ENCODE peak calls at places on chromosomes 7 and 10, in five cellular contexts. P, C, J, A and D are unnamed samples.

GRCh38 chr10:2925631-2926030 is 141.7 kb upstream of the PFKP start:
- DNase-seq in P (no peak), C (no peak), J (no peak), A (peak), D (no peak)

GRCh38 chr7:137441451-137441850 is 97.9 kb upstream of the PTN start:
- DNase-seq in P (no peak), C (no peak), J (no peak), A (no peak), D (no peak)

GRCh38 chr10:79140083-79140793 is 71.5 kb downstream of the ZMIZ1 start:
- DNase-seq in P (no peak), C (no peak), J (no peak), A (no peak), D (no peak)

GRCh38 chr7:94458041-94458440 is 51.6 kb upstream of the CASD1 start:
- DNase-seq in P (no peak), C (no peak), J (no peak), A (no peak), D (no peak)

GRCh38 chr10:32960022-32960421 is 2.0 kb upstream of the ITGB1 start:
- DNase-seq in P (no peak), C (no peak), J (no peak), A (no peak), D (no peak)

GRCh38 chr10:4240641-4241197 is 455.7 kb upstream of the KLF6 start:
- DNase-seq in P (no peak), C (no peak), J (no peak), A (no peak), D (no peak)

GRCh38 chr10:113080621-113081229 is 130.7 kb downstream of the TCF7L2 start:
- DNase-seq in P (no peak), C (no peak), J (no peak), A (no peak), D (no peak)

GRCh38 chr10:50431791-50432190 is 180.5 kb upstream of the ASAH2 start:
- DNase-seq in P (peak), C (no peak), J (no peak), A (no peak), D (no peak)

GRCh38 chr10:118286051-118286838 is 55.9 kb downstream of the FAM204A start:
- DNase-seq in P (no peak), C (no peak), J (no peak), A (no peak), D (no peak)

GRCh38 chr10:1404953-1405260 is 332.4 kb downstream of the ADARB2 start:
- DNase-seq in P (no peak), C (no peak), J (no peak), A (no peak), D (no peak)

GRCh38 chr7:106279425-106280182 is 5.2 kb downstream of the NAMPT start:
- DNase-seq in P (no peak), C (no peak), J (no peak), A (no peak), D (no peak)

GRCh38 chr7:39531818-39532217 is 34.4 kb upstream of the YAE1 start:
- DNase-seq in P (no peak), C (no peak), J (no peak), A (no peak), D (no peak)

DNA sequence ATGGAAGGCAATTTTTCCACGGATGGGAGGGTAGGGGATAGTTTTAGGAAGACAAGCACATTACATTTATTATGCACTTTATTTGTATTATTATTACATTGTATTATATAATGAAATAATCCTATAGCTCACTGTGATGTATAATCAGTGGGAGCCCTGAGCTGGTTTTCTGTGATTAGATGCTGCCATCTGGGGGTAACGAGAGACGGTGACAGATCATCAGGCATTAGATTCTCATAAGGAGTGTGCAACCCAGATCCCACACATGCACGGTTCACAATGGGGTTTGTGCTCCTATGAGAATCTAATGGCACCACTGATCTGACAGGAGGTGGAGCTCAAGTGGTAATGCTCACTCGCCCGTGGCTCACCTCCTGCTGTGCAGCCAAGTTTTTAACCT is 103.9 kb upstream of the STK17A start:
- DNase-seq in P (no peak), C (no peak), J (no peak), A (no peak), D (no peak)
- TF ChIP-seq CTCF in P (no peak), C (no peak), J (peak), A (no peak), D (no peak)

DNA sequence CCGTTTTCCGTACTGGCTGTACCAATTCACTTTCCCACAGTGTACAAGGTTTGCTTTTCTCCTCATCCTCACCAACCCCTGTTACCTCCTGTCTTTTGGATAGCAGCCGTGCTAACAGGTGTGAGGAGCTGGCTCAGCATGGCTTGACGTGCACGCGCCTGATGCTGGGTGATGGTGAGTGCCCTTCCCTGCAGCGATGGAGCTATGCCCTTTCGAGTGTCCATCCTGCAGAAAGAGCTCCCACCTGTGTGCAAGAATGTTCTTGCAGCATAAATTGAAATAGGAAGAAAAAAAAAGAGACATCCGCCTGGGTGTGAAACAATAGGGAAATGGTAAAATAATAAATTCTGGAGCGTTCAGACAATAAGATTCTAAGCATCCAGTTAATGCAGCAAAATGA is 9.5 kb upstream of the UBE3C start:
- DNase-seq in P (no peak), C (no peak), J (no peak), A (no peak), D (no peak)
- TF ChIP-seq CTCF in P (no peak), C (no peak), J (no peak), A (no peak), D (no peak)

DNA sequence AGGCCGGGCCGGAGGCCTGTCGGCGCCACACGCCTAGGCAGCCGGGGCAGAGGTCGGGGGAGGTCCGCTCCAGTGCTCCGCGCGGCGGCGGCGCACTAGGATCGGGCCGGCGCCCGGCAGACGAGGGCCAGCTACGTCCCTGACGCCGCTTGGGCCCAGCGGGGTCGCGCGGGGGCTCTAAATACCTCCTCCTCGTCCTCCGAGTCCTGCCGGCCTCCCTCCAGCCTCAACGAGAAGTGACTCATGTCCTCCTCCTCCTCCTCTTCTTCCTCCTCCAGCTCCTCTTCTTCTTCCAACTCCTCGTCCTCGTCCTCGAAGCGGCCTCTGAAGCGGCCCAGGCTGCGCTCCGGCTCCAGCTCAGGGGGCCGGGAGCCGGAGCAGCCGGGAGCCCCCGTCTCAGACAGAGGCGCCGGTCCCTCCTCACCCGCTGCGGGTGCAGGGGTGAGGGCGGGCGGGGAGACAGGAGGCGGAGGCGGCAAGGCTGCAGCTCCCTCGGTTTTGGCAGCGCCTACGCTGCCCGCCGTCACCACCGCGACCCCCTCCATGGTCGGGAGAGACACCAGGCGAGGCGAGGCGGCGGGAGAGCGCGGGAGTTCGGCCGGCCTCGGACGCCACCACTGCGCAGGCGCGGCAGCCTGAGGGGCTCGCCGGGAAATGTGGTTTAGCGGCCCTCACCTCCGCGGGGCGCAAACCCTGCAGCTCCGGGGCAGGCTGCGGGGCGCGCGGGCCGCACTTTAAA is at the start of gene PCGF6:
- DNase-seq in P (no peak), C (peak), J (no peak), A (peak), D (peak)
- TF ChIP-seq CTCF in P (no peak), C (peak), J (no peak), A (no peak), D (no peak)

DNA sequence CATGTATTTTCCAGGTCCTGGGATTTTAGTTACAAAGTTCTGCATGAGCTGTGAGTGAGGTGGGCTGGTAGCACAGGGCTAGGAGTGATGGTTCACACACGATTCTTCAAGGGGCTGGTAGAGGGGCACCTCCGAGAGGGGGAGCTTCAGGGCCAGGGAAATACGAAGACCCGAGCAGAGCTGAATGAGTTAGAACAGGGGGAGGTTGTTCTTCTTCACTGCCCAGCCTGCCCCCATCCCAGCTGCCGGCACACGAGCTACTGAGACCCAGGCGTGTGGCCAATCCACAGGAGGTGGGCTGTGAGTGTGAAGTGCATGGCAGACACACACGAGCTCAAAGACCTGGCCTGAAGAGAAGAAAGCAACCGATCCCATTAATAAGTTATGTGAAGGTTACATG is 256.1 kb upstream of the ZNF32 start:
- DNase-seq in P (no peak), C (no peak), J (no peak), A (no peak), D (no peak)
- TF ChIP-seq CTCF in P (no peak), C (no peak), J (no peak), A (no peak), D (no peak)

GRCh38 chr10:117226813-117227451 is 14.0 kb upstream of the SLC18A2 start:
- DNase-seq in P (no peak), C (no peak), J (no peak), A (peak), D (peak)
- TF ChIP-seq CTCF in P (peak), C (peak), J (peak), A (peak), D (no peak)

DNA sequence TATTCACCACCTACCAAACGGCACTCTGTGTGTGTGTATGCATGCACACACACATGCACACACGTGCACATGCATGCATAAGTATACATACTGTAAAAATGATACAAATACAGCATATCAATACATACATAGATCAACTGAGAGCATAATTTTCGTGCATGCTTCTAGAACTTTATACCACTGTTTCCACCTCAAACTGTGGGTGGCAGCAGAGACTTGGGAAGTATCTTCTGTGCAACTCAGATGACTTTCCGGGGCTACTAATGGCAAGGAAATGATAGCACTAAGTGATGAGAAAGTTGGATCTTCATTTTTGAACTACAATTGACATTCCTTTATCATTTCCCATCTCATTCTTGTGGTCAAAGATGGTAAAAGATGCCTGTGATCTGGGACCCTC is 570.7 kb downstream of the REEP3 start:
- DNase-seq in P (no peak), C (no peak), J (no peak), A (no peak), D (peak)
- TF ChIP-seq CTCF in P (peak), C (peak), J (peak), A (no peak), D (no peak)

DNA sequence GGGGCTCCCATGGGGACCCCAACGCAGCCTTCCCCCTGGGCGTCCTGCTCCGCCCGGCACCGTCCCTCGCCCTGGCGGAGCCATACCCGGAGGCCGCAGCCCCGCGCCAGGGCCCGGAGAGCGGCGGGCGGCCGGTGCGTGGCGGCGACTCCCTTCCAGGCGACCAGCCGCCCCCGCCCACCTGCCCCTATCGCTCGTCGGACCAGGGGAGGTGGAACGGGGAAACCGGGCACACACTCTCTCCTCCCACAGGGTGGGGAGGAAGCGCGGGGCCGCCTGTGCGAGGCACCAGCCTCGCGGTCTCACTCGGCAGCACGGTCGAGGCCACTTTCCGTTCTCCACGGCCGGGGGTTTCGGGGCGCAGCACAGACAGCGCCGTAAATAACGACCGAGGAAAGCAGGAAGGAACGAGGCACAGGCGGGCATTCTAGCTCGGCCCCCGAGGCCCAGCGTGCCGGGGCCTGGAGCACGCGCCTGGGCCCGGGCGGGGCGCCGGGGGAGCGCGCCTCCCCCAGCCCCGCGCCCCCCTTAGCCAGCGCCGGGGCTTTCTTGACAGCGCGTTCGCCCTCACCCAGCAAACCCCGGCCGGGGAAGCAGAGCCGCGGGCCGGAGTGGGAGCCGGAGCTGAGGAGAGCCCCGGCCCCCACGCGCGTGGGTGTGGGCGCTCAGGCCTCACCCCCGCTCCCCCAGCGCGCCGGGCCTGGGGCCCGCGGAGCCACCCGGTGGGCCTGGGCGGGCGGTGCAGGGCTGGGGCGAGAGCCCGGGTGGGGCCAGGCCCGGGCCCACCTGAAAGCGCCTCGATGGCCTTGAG is 936 bp downstream of the IGF2BP3 start:
- DNase-seq in P (no peak), C (peak), J (no peak), A (peak), D (peak)
- TF ChIP-seq CTCF in P (peak), C (peak), J (no peak), A (no peak), D (no peak)

DNA sequence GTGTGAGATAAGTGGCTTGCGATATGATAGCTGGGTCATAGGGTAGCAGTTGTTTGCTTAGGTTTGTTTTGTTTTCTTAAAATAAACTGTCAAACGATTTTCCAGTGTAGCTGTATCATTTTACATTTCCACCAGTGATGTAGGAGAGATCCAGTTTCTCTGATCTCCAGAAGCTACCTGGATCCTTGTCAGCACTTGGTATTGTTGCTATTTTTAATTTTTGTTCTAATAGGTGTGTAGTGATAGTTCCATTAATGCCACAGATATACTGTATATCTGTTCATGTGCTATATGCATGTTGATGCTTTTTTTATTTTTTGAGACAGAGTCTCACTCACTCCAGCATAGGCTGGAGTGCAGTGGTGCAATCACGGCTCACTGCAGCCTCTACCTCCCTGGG is 44.4 kb downstream of the GOLGA7B start:
- DNase-seq in P (no peak), C (no peak), J (no peak), A (no peak), D (no peak)
- TF ChIP-seq CTCF in P (no peak), C (no peak), J (no peak), A (no peak), D (no peak)